ENCODE peak calls at places on chromosomes 5 and 9, in six cellular contexts. L is GM23248; O is adrenal gland; Z is uterus; W is brain microvascular endothelial cell; U is CD4-positive, alpha-beta T cell. R is an unnamed sample.

GRCh38 chr5:132466453-132467291 is 23.9 kb downstream of the IRF1 start:
- DNase-seq in L (no peak), O (peak), Z (no peak), W (peak), U (peak), R (no peak)

GRCh38 chr9:64773491-64773931 is 511.5 kb downstream of the FOXD4L5 start:
- DNase-seq in L (peak), O (no peak), Z (no peak), W (no peak), U (peak), R (no peak)

GRCh38 chr5:79793304-79793703 is 103.7 kb downstream of the CMYA5 start:
- DNase-seq in L (no peak), O (no peak), Z (no peak), W (no peak), U (no peak), R (no peak)

GRCh38 chr5:143376911-143377838 is 26.3 kb downstream of the NR3C1 start:
- DNase-seq in L (peak), O (no peak), Z (no peak), W (peak), U (no peak), R (peak)

GRCh38 chr9:5553211-5553610 is 42.9 kb downstream of the PDCD1LG2 start:
- DNase-seq in L (peak), O (no peak), Z (no peak), W (peak), U (no peak), R (no peak)

GRCh38 chr9:127741831-127742434 is 6.8 kb upstream of the TOR2A start:
- DNase-seq in L (peak), O (peak), Z (peak), W (no peak), U (no peak), R (no peak)

GRCh38 chr5:37723147-37723961 is 116.5 kb downstream of the GDNF start:
- DNase-seq in L (peak), O (no peak), Z (no peak), W (no peak), U (no peak), R (no peak)

GRCh38 chr9:115058684-115059315 is 59.2 kb downstream of the TNC start:
- DNase-seq in L (peak), O (no peak), Z (no peak), W (peak), U (no peak), R (peak)

GRCh38 chr9:37987467-37987981 is 81.5 kb downstream of the SHB start:
- DNase-seq in L (no peak), O (peak), Z (no peak), W (no peak), U (no peak), R (no peak)

GRCh38 chr5:148455055-148455675 is 71.4 kb downstream of the FBXO38 start:
- DNase-seq in L (peak), O (no peak), Z (no peak), W (no peak), U (no peak), R (no peak)

GRCh38 chr9:113568481-113569321 is 105.2 kb downstream of the RGS3 start:
- DNase-seq in L (no peak), O (no peak), Z (peak), W (no peak), U (no peak), R (no peak)

GRCh38 chr5:164998590-164998989 is 1493.2 kb downstream of the MAT2B start:
- DNase-seq in L (no peak), O (no peak), Z (no peak), W (no peak), U (no peak), R (no peak)

GRCh38 chr9:104879555-104880318 is 48.2 kb downstream of the ABCA1 start:
- DNase-seq in L (peak), O (no peak), Z (no peak), W (no peak), U (no peak), R (no peak)

GRCh38 chr5:132150565-132150964 is 77.0 kb downstream of the CSF2 start:
- DNase-seq in L (no peak), O (no peak), Z (no peak), W (no peak), U (no peak), R (no peak)

GRCh38 chr5:176735383-176736265 is 74.7 kb upstream of the UNC5A start:
- DNase-seq in L (no peak), O (peak), Z (peak), W (no peak), U (no peak), R (no peak)

GRCh38 chr9:90988318-90988717 is 186.7 kb downstream of the SYK start:
- DNase-seq in L (no peak), O (no peak), Z (no peak), W (no peak), U (no peak), R (no peak)

GRCh38 chr5:177471610-177472356 is 1.7 kb downstream of the DBN1 start:
- DNase-seq in L (peak), O (no peak), Z (no peak), W (peak), U (no peak), R (no peak)

GRCh38 chr5:142830241-142831018 is 60.3 kb downstream of the ARHGAP26 start:
- DNase-seq in L (peak), O (no peak), Z (no peak), W (peak), U (no peak), R (no peak)

DNA sequence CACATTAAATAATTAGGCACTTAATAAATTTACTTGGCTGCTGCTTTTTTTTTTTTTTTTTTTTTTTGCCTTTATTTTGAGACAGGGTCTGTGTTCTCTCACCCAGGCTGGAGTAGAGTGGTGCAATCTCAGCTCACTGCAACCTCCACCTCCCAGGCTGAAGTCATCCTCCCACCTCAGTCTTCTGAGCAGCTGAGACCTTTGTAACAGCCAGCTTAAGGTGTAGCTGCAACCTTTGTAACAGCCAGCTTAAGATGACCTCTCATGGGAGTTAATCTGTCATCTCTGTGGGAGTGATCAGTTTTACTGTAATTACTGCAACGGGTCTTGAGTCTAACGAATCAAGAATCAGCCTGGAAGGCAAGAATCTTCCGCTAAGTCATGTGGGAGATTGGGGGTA is 31.6 kb upstream of the SNX2 start:
- DNase-seq in L (no peak), O (no peak), Z (no peak), W (no peak), U (no peak), R (no peak)
- H3K27ac ChIP-seq in L (no peak), O (no peak), Z (no peak), W (no peak), U (no peak), R (no peak)

GRCh38 chr5:124665625-124666024 is 80.8 kb downstream of the ZNF608 start:
- DNase-seq in L (peak), O (no peak), Z (no peak), W (no peak), U (no peak), R (no peak)

GRCh38 chr5:124669300-124669648 is 77.2 kb downstream of the ZNF608 start:
- DNase-seq in L (no peak), O (no peak), Z (no peak), W (no peak), U (no peak), R (no peak)

GRCh38 chr5:124670672-124671592 is 75.5 kb downstream of the ZNF608 start:
- DNase-seq in L (no peak), O (no peak), Z (no peak), W (no peak), U (no peak), R (no peak)

GRCh38 chr5:124669956-124670671 is 76.3 kb downstream of the ZNF608 start:
- DNase-seq in L (peak), O (no peak), Z (no peak), W (no peak), U (no peak), R (no peak)

GRCh38 chr5:124668353-124669299 is 77.8 kb downstream of the ZNF608 start:
- DNase-seq in L (no peak), O (no peak), Z (no peak), W (no peak), U (no peak), R (no peak)
- H3K27ac ChIP-seq in L (no peak), O (no peak), Z (no peak), W (no peak), U (no peak), R (no peak)

GRCh38 chr5:40736103-40736875 is 19.5 kb downstream of the TTC33 start:
- DNase-seq in L (peak), O (no peak), Z (no peak), W (peak), U (no peak), R (no peak)
- H3K27ac ChIP-seq in L (no peak), O (no peak), Z (no peak), W (no peak), U (no peak), R (no peak)

DNA sequence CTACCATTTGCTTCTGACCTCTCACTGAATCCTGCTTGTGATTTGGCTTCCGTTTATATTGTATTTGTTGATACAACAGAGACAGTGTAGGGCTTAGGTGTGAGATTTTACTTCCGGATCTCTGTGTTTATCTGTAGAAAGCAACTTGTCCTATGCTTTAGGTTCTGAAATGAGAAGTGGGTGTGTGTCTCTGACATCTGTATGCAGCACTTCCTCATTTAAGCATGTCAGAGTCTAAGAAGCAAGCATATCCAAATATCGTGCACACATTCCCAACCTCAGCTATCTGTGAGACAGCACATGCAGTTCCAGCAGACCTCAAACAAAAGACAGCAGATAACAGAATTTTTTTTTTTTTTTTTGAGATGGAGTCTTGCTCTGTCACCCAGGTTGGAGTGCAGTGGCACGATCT is 16.3 kb downstream of the KLF9 start:
- DNase-seq in L (no peak), O (no peak), Z (no peak), W (no peak), U (no peak), R (no peak)
- H3K27ac ChIP-seq in L (no peak), O (peak), Z (peak), W (no peak), U (peak), R (no peak)

GRCh38 chr9:94135222-94135621 is 51.0 kb downstream of the PTPDC1 start:
- DNase-seq in L (peak), O (peak), Z (peak), W (peak), U (no peak), R (no peak)
- H3K27ac ChIP-seq in L (peak), O (peak), Z (peak), W (peak), U (no peak), R (peak)

DNA sequence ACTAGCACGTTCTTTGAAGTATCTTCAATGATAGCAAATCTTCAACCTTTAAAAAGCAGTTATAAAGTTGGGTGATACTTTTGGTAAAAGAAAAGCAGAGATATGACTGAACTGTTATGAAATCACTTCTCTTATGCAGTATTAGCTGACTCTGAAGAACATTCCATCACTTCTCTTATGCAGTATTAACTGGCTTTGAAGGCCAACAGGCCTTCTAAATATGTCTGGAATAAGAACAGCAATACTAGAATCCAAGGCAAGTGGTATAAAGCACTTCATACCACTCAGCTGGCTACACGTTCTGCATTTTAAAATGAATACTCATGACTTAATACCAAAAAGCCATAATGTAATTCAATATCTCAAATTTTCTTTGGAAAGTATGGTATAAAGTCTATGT is 17.3 kb downstream of the SKIC3 start:
- DNase-seq in L (no peak), O (no peak), Z (no peak), W (no peak), U (no peak), R (no peak)
- H3K27ac ChIP-seq in L (no peak), O (no peak), Z (no peak), W (no peak), U (no peak), R (no peak)

GRCh38 chr9:19703702-19704101 is 85.1 kb downstream of the SLC24A2 start:
- DNase-seq in L (no peak), O (no peak), Z (no peak), W (no peak), U (no peak), R (no peak)
- H3K27ac ChIP-seq in L (no peak), O (no peak), Z (no peak), W (no peak), U (no peak), R (no peak)

DNA sequence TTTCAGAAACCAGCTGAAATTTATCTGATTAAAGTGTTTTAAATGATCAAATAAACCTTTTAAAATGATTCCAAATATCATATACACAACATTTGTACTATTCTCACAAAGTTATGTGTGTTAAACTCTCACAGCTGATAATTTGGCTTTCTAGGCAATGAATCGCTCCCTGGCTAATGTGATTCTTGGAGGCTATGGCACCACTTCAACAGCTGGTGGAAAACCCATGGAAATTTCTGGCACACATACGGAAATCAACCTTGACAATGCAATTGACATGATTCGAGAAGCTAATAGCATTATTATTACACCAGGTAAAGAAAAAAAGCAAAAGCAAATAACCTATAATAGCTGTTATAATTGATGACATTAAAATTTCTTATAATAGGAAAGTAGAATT is 72.4 kb downstream of the NNT start:
- DNase-seq in L (no peak), O (no peak), Z (no peak), W (no peak), U (no peak), R (no peak)
- H3K27ac ChIP-seq in L (no peak), O (no peak), Z (no peak), W (no peak), U (no peak), R (no peak)